ENCODE peak calls at places on chromosome 15, in nine cellular contexts. One of them, this sample, is unnamed.

GRCh38 chr15:42796955-42797779 is 60.2 kb upstream of the CDAN1 start:
- DNase-seq in gastrocnemius medialis: no peak
- DNase-seq in H9: no peak
- DNase-seq in AG09309: no peak
- DNase-seq in fibroblast of villous mesenchyme: no peak
- DNase-seq in GM13977: no peak
- DNase-seq in A549: no peak
- DNase-seq in PC-3: peak; percentile 48
- DNase-seq in mesothelial cell of epicardium: no peak
- DNase-seq in this sample: no peak

GRCh38 chr15:57784081-57784488 is 77.6 kb downstream of the POLR2M start:
- DNase-seq in gastrocnemius medialis: no peak
- DNase-seq in H9: no peak
- DNase-seq in AG09309: peak; percentile 41
- DNase-seq in fibroblast of villous mesenchyme: peak; percentile 42
- DNase-seq in GM13977: no peak
- DNase-seq in A549: peak; percentile 4
- DNase-seq in PC-3: no peak
- DNase-seq in mesothelial cell of epicardium: no peak
- DNase-seq in this sample: no peak

GRCh38 chr15:27382296-27382695 is 411.3 kb downstream of the GABRG3 start:
- DNase-seq in gastrocnemius medialis: no peak
- DNase-seq in H9: no peak
- DNase-seq in AG09309: no peak
- DNase-seq in fibroblast of villous mesenchyme: no peak
- DNase-seq in GM13977: no peak
- DNase-seq in A549: no peak
- DNase-seq in PC-3: no peak
- DNase-seq in mesothelial cell of epicardium: no peak
- DNase-seq in this sample: no peak

GRCh38 chr15:64749999-64750657 is 25.3 kb downstream of the RBPMS2 start:
- DNase-seq in gastrocnemius medialis: no peak
- DNase-seq in H9: peak; percentile 84
- DNase-seq in AG09309: no peak
- DNase-seq in fibroblast of villous mesenchyme: peak; percentile 20
- DNase-seq in GM13977: no peak
- DNase-seq in A549: peak; percentile 63
- DNase-seq in PC-3: no peak
- DNase-seq in mesothelial cell of epicardium: no peak
- DNase-seq in this sample: no peak

GRCh38 chr15:100733088-100733487 is 130.7 kb downstream of the ASB7 start:
- DNase-seq in gastrocnemius medialis: no peak
- DNase-seq in H9: no peak
- DNase-seq in AG09309: peak; percentile 81
- DNase-seq in fibroblast of villous mesenchyme: peak; percentile 46
- DNase-seq in GM13977: no peak
- DNase-seq in A549: peak; percentile 36
- DNase-seq in PC-3: peak; percentile 65
- DNase-seq in mesothelial cell of epicardium: no peak
- DNase-seq in this sample: no peak

GRCh38 chr15:80424381-80424780 is 20.2 kb downstream of the ARNT2 start:
- DNase-seq in gastrocnemius medialis: no peak
- DNase-seq in H9: no peak
- DNase-seq in AG09309: no peak
- DNase-seq in fibroblast of villous mesenchyme: peak; percentile 25
- DNase-seq in GM13977: no peak
- DNase-seq in A549: no peak
- DNase-seq in PC-3: peak; percentile 97
- DNase-seq in mesothelial cell of epicardium: no peak
- DNase-seq in this sample: no peak

GRCh38 chr15:77482570-77482969 is 61.9 kb downstream of the HMG20A start:
- DNase-seq in gastrocnemius medialis: no peak
- DNase-seq in H9: no peak
- DNase-seq in AG09309: peak; percentile 54
- DNase-seq in fibroblast of villous mesenchyme: peak; percentile 80
- DNase-seq in GM13977: no peak
- DNase-seq in A549: no peak
- DNase-seq in PC-3: peak; percentile 63
- DNase-seq in mesothelial cell of epicardium: no peak
- DNase-seq in this sample: no peak

GRCh38 chr15:48644498-48644826 is 1.0 kb downstream of the FBN1 start:
- DNase-seq in gastrocnemius medialis: no peak
- DNase-seq in H9: no peak
- DNase-seq in AG09309: no peak
- DNase-seq in fibroblast of villous mesenchyme: peak; percentile 39
- DNase-seq in GM13977: peak; percentile 48
- DNase-seq in A549: no peak
- DNase-seq in PC-3: peak; percentile 24
- DNase-seq in mesothelial cell of epicardium: no peak
- DNase-seq in this sample: no peak

GRCh38 chr15:92322566-92323355 is 70.9 kb upstream of the ST8SIA2 start:
- DNase-seq in gastrocnemius medialis: no peak
- DNase-seq in H9: no peak
- DNase-seq in AG09309: no peak
- DNase-seq in fibroblast of villous mesenchyme: no peak
- DNase-seq in GM13977: no peak
- DNase-seq in A549: no peak
- DNase-seq in PC-3: no peak
- DNase-seq in mesothelial cell of epicardium: no peak
- DNase-seq in this sample: no peak

GRCh38 chr15:92864127-92864814 is 35.9 kb upstream of the CHD2 start:
- DNase-seq in gastrocnemius medialis: no peak
- DNase-seq in H9: no peak
- DNase-seq in AG09309: no peak
- DNase-seq in fibroblast of villous mesenchyme: no peak
- DNase-seq in GM13977: no peak
- DNase-seq in A549: no peak
- DNase-seq in PC-3: no peak
- DNase-seq in mesothelial cell of epicardium: no peak
- DNase-seq in this sample: peak; percentile 36

GRCh38 chr15:83602021-83602420 is 51.9 kb upstream of the ADAMTSL3 start:
- DNase-seq in gastrocnemius medialis: no peak
- DNase-seq in H9: no peak
- DNase-seq in AG09309: no peak
- DNase-seq in fibroblast of villous mesenchyme: no peak
- DNase-seq in GM13977: no peak
- DNase-seq in A549: peak; percentile 44
- DNase-seq in PC-3: peak; percentile 88
- DNase-seq in mesothelial cell of epicardium: no peak
- DNase-seq in this sample: no peak

GRCh38 chr15:58465866-58466517 is 34.2 kb downstream of the LIPC start:
- DNase-seq in gastrocnemius medialis: no peak
- DNase-seq in H9: no peak
- DNase-seq in AG09309: no peak
- DNase-seq in fibroblast of villous mesenchyme: no peak
- DNase-seq in GM13977: no peak
- DNase-seq in A549: no peak
- DNase-seq in PC-3: no peak
- DNase-seq in mesothelial cell of epicardium: no peak
- DNase-seq in this sample: no peak

GRCh38 chr15:38652998-38653397 is 88.4 kb upstream of the RASGRP1 start:
- DNase-seq in gastrocnemius medialis: no peak
- DNase-seq in H9: no peak
- DNase-seq in AG09309: no peak
- DNase-seq in fibroblast of villous mesenchyme: no peak
- DNase-seq in GM13977: no peak
- DNase-seq in A549: no peak
- DNase-seq in PC-3: no peak
- DNase-seq in mesothelial cell of epicardium: no peak
- DNase-seq in this sample: no peak

GRCh38 chr15:51076898-51077564 is 17.7 kb downstream of the TNFAIP8L3 start:
- DNase-seq in gastrocnemius medialis: no peak
- DNase-seq in H9: peak; percentile 86
- DNase-seq in AG09309: no peak
- DNase-seq in fibroblast of villous mesenchyme: peak; percentile 81
- DNase-seq in GM13977: peak; percentile 52
- DNase-seq in A549: no peak
- DNase-seq in PC-3: no peak
- DNase-seq in mesothelial cell of epicardium: no peak
- DNase-seq in this sample: no peak

GRCh38 chr15:62462268-62462667 is 297.2 kb upstream of the C2CD4B start:
- DNase-seq in gastrocnemius medialis: no peak
- DNase-seq in H9: no peak
- DNase-seq in AG09309: no peak
- DNase-seq in fibroblast of villous mesenchyme: no peak
- DNase-seq in GM13977: no peak
- DNase-seq in A549: no peak
- DNase-seq in PC-3: no peak
- DNase-seq in mesothelial cell of epicardium: no peak
- DNase-seq in this sample: no peak

GRCh38 chr15:72230197-72231065 is 559 bp downstream of the PKM start:
- DNase-seq in gastrocnemius medialis: peak; percentile 81
- DNase-seq in H9: peak; percentile 86
- DNase-seq in AG09309: peak; percentile 72
- DNase-seq in fibroblast of villous mesenchyme: peak; percentile 95
- DNase-seq in GM13977: peak; percentile 75
- DNase-seq in A549: peak; percentile 91
- DNase-seq in PC-3: peak; percentile 72
- DNase-seq in mesothelial cell of epicardium: peak; percentile 88
- DNase-seq in this sample: peak; percentile 95
- TF ChIP-seq CTCF in gastrocnemius medialis: no peak
- TF ChIP-seq CTCF in H9: no peak
- TF ChIP-seq CTCF in AG09309: no peak
- TF ChIP-seq CTCF in fibroblast of villous mesenchyme: no peak
- TF ChIP-seq CTCF in GM13977: no peak
- TF ChIP-seq CTCF in A549: no peak
- TF ChIP-seq CTCF in PC-3: no peak
- TF ChIP-seq CTCF in mesothelial cell of epicardium: no peak
- TF ChIP-seq CTCF in this sample: no peak

GRCh38 chr15:78808550-78808949 is 2.7 kb downstream of the ADAMTS7 start:
- DNase-seq in gastrocnemius medialis: no peak
- DNase-seq in H9: peak; percentile 70
- DNase-seq in AG09309: no peak
- DNase-seq in fibroblast of villous mesenchyme: peak; percentile 44
- DNase-seq in GM13977: peak; percentile 78
- DNase-seq in A549: peak; percentile 78
- DNase-seq in PC-3: peak; percentile 59
- DNase-seq in mesothelial cell of epicardium: no peak
- DNase-seq in this sample: no peak

GRCh38 chr15:78811825-78812183 is 540 bp upstream of the ADAMTS7 start:
- DNase-seq in gastrocnemius medialis: no peak
- DNase-seq in H9: no peak
- DNase-seq in AG09309: no peak
- DNase-seq in fibroblast of villous mesenchyme: no peak
- DNase-seq in GM13977: no peak
- DNase-seq in A549: no peak
- DNase-seq in PC-3: no peak
- DNase-seq in mesothelial cell of epicardium: no peak
- DNase-seq in this sample: no peak

GRCh38 chr15:78811124-78811824 is at the start of gene ADAMTS7:
- DNase-seq in gastrocnemius medialis: peak; percentile 25
- DNase-seq in H9: peak; percentile 90
- DNase-seq in AG09309: no peak
- DNase-seq in fibroblast of villous mesenchyme: peak; percentile 73
- DNase-seq in GM13977: peak; percentile 97
- DNase-seq in A549: peak; percentile 78
- DNase-seq in PC-3: peak; percentile 66
- DNase-seq in mesothelial cell of epicardium: peak; percentile 79
- DNase-seq in this sample: peak; percentile 94

GRCh38 chr15:78810003-78810376 is 1.3 kb downstream of the ADAMTS7 start:
- DNase-seq in gastrocnemius medialis: no peak
- DNase-seq in H9: no peak
- DNase-seq in AG09309: no peak
- DNase-seq in fibroblast of villous mesenchyme: no peak
- DNase-seq in GM13977: no peak
- DNase-seq in A549: no peak
- DNase-seq in PC-3: no peak
- DNase-seq in mesothelial cell of epicardium: no peak
- DNase-seq in this sample: no peak

GRCh38 chr15:78810377-78811123 is 714 bp downstream of the ADAMTS7 start:
- DNase-seq in gastrocnemius medialis: no peak
- DNase-seq in H9: peak; percentile 45
- DNase-seq in AG09309: no peak
- DNase-seq in fibroblast of villous mesenchyme: peak; percentile 50
- DNase-seq in GM13977: peak; percentile 70
- DNase-seq in A549: peak; percentile 37
- DNase-seq in PC-3: peak; percentile 56
- DNase-seq in mesothelial cell of epicardium: no peak
- DNase-seq in this sample: no peak
- TF ChIP-seq CTCF in gastrocnemius medialis: no peak
- TF ChIP-seq CTCF in H9: no peak
- TF ChIP-seq CTCF in AG09309: no peak
- TF ChIP-seq CTCF in fibroblast of villous mesenchyme: no peak
- TF ChIP-seq CTCF in GM13977: no peak
- TF ChIP-seq CTCF in A549: no peak
- TF ChIP-seq CTCF in PC-3: no peak
- TF ChIP-seq CTCF in mesothelial cell of epicardium: no peak
- TF ChIP-seq CTCF in this sample: no peak

GRCh38 chr15:96321422-96322391 is 8.8 kb upstream of the NR2F2 start:
- DNase-seq in gastrocnemius medialis: no peak
- DNase-seq in H9: peak; percentile 45
- DNase-seq in AG09309: no peak
- DNase-seq in fibroblast of villous mesenchyme: peak; percentile 56
- DNase-seq in GM13977: peak; percentile 48
- DNase-seq in A549: no peak
- DNase-seq in PC-3: peak; percentile 16
- DNase-seq in mesothelial cell of epicardium: no peak
- DNase-seq in this sample: no peak
- TF ChIP-seq CTCF in gastrocnemius medialis: no peak
- TF ChIP-seq CTCF in H9: no peak
- TF ChIP-seq CTCF in AG09309: no peak
- TF ChIP-seq CTCF in fibroblast of villous mesenchyme: no peak
- TF ChIP-seq CTCF in GM13977: no peak
- TF ChIP-seq CTCF in A549: no peak
- TF ChIP-seq CTCF in PC-3: no peak
- TF ChIP-seq CTCF in mesothelial cell of epicardium: no peak
- TF ChIP-seq CTCF in this sample: no peak

GRCh38 chr15:52760562-52760961 is 29.6 kb downstream of the ONECUT1 start:
- DNase-seq in gastrocnemius medialis: no peak
- DNase-seq in H9: no peak
- DNase-seq in AG09309: no peak
- DNase-seq in fibroblast of villous mesenchyme: no peak
- DNase-seq in GM13977: no peak
- DNase-seq in A549: no peak
- DNase-seq in PC-3: no peak
- DNase-seq in mesothelial cell of epicardium: no peak
- DNase-seq in this sample: no peak

GRCh38 chr15:52762621-52763020 is 27.5 kb downstream of the ONECUT1 start:
- DNase-seq in gastrocnemius medialis: no peak
- DNase-seq in H9: no peak
- DNase-seq in AG09309: no peak
- DNase-seq in fibroblast of villous mesenchyme: no peak
- DNase-seq in GM13977: no peak
- DNase-seq in A549: no peak
- DNase-seq in PC-3: no peak
- DNase-seq in mesothelial cell of epicardium: no peak
- DNase-seq in this sample: no peak

GRCh38 chr15:52764731-52765130 is 25.4 kb downstream of the ONECUT1 start:
- DNase-seq in gastrocnemius medialis: no peak
- DNase-seq in H9: no peak
- DNase-seq in AG09309: no peak
- DNase-seq in fibroblast of villous mesenchyme: no peak
- DNase-seq in GM13977: no peak
- DNase-seq in A549: no peak
- DNase-seq in PC-3: no peak
- DNase-seq in mesothelial cell of epicardium: no peak
- DNase-seq in this sample: no peak

GRCh38 chr15:52759969-52760368 is 30.2 kb downstream of the ONECUT1 start:
- DNase-seq in gastrocnemius medialis: no peak
- DNase-seq in H9: no peak
- DNase-seq in AG09309: no peak
- DNase-seq in fibroblast of villous mesenchyme: no peak
- DNase-seq in GM13977: no peak
- DNase-seq in A549: no peak
- DNase-seq in PC-3: no peak
- DNase-seq in mesothelial cell of epicardium: no peak
- DNase-seq in this sample: no peak

GRCh38 chr15:52765779-52766178 is 24.4 kb downstream of the ONECUT1 start:
- DNase-seq in gastrocnemius medialis: no peak
- DNase-seq in H9: no peak
- DNase-seq in AG09309: no peak
- DNase-seq in fibroblast of villous mesenchyme: no peak
- DNase-seq in GM13977: no peak
- DNase-seq in A549: peak; percentile 44
- DNase-seq in PC-3: peak; percentile 16
- DNase-seq in mesothelial cell of epicardium: no peak
- DNase-seq in this sample: no peak
- TF ChIP-seq CTCF in gastrocnemius medialis: no peak
- TF ChIP-seq CTCF in H9: peak; percentile 47
- TF ChIP-seq CTCF in AG09309: peak; percentile 28
- TF ChIP-seq CTCF in fibroblast of villous mesenchyme: peak; percentile 38
- TF ChIP-seq CTCF in GM13977: no peak
- TF ChIP-seq CTCF in A549: peak; percentile 27
- TF ChIP-seq CTCF in PC-3: peak; percentile 50
- TF ChIP-seq CTCF in mesothelial cell of epicardium: no peak
- TF ChIP-seq CTCF in this sample: peak; percentile 33

This sample was measured in osteocyte.